ENCODE peak calls at places on chromosomes 6 and 20, in five cellular contexts. One of them, this sample, is unnamed.
A peak's percentile ranks its signal among the peaks of the same experiment; 100 is the strongest.

GRCh38 chr20:63531686-63532448 is 5.3 kb downstream of the PTK6 start:
- DNase-seq in H9: no peak
- DNase-seq in NCI-H1694: no peak
- DNase-seq in gastrocnemius medialis: no peak
- DNase-seq in left lung: peak; percentile 54
- DNase-seq in this sample: no peak

GRCh38 chr20:59665656-59666555 is 61.6 kb downstream of the PHACTR3 start:
- DNase-seq in gastrocnemius medialis: no peak
- DNase-seq in NCI-H1694: no peak
- DNase-seq in left lung: no peak
- DNase-seq in H9: no peak
- DNase-seq in this sample: no peak

GRCh38 chr6:35034411-35035171 is 106.5 kb downstream of the TCP11 start:
- DNase-seq in gastrocnemius medialis: no peak
- DNase-seq in H9: peak; percentile 26
- DNase-seq in left lung: peak; percentile 87
- DNase-seq in NCI-H1694: no peak
- DNase-seq in this sample: no peak

GRCh38 chr6:144216668-144217218 is 66.4 kb downstream of the STX11 start:
- DNase-seq in H9: no peak
- DNase-seq in left lung: peak; percentile 93
- DNase-seq in NCI-H1694: no peak
- DNase-seq in gastrocnemius medialis: no peak
- DNase-seq in this sample: no peak

GRCh38 chr6:125793863-125794262 is 3.1 kb downstream of the NCOA7 start:
- DNase-seq in gastrocnemius medialis: no peak
- DNase-seq in H9: no peak
- DNase-seq in left lung: no peak
- DNase-seq in NCI-H1694: no peak
- DNase-seq in this sample: no peak

GRCh38 chr6:82348130-82348529 is 15.5 kb upstream of the TPBG start:
- DNase-seq in NCI-H1694: no peak
- DNase-seq in gastrocnemius medialis: no peak
- DNase-seq in left lung: no peak
- DNase-seq in H9: peak; percentile 65
- DNase-seq in this sample: peak; percentile 82

GRCh38 chr6:75691012-75691411 is 58.0 kb upstream of the MYO6 start:
- DNase-seq in left lung: no peak
- DNase-seq in gastrocnemius medialis: no peak
- DNase-seq in NCI-H1694: no peak
- DNase-seq in H9: no peak
- DNase-seq in this sample: no peak

GRCh38 chr6:24431045-24431451 is 28.3 kb downstream of the MRS2 start:
- DNase-seq in NCI-H1694: peak; percentile 4
- DNase-seq in H9: no peak
- DNase-seq in left lung: no peak
- DNase-seq in gastrocnemius medialis: no peak
- DNase-seq in this sample: peak; percentile 84

GRCh38 chr20:33229843-33230242 is 6.0 kb upstream of the BPIFA1 start:
- DNase-seq in H9: no peak
- DNase-seq in NCI-H1694: no peak
- DNase-seq in gastrocnemius medialis: no peak
- DNase-seq in left lung: no peak
- DNase-seq in this sample: no peak

GRCh38 chr6:160103825-160104100 is 17.9 kb upstream of the SLC22A1 start:
- DNase-seq in gastrocnemius medialis: no peak
- DNase-seq in H9: no peak
- DNase-seq in left lung: no peak
- DNase-seq in NCI-H1694: no peak
- DNase-seq in this sample: no peak

GRCh38 chr6:133835901-133836300 is 53.0 kb upstream of the TCF21 start:
- DNase-seq in H9: no peak
- DNase-seq in gastrocnemius medialis: no peak
- DNase-seq in left lung: no peak
- DNase-seq in NCI-H1694: no peak
- DNase-seq in this sample: peak; percentile 24

GRCh38 chr20:62063601-62063980 is 2.1 kb downstream of the TAF4 start:
- DNase-seq in gastrocnemius medialis: no peak
- DNase-seq in H9: peak; percentile 57
- DNase-seq in NCI-H1694: no peak
- DNase-seq in left lung: no peak
- DNase-seq in this sample: no peak